ENCODE peak calls at places on chromosomes 5 and 9, in eight cellular contexts. N is K562, R is upper lobe of left lung, E is A549, T is suprapubic skin, A is ovary, M is transverse colon, J is stomach. B is an unnamed sample. For H3K4me1, the result is how much of the 10 kb centered on the place peaks cover.

GRCh38 chr9:131840220-131840619 is 100.3 kb upstream of the RAPGEF1 start:
- DNase-seq in T (no peak), E (no peak), N (peak), M (no peak), A (no peak), J (no peak), R (no peak), B (no peak)

GRCh38 chr5:101393795-101394450 is 490.8 kb upstream of the ST8SIA4 start:
- DNase-seq in M (no peak), R (no peak), J (no peak), E (no peak), N (no peak), A (no peak), T (no peak), B (no peak)

GRCh38 chr5:172415615-172416275 is 38.6 kb downstream of the SH3PXD2B start:
- DNase-seq in N (no peak), T (no peak), A (no peak), R (no peak), E (no peak), M (no peak), J (no peak), B (no peak)

GRCh38 chr9:113361304-113362018 is 12.1 kb downstream of the BSPRY start:
- DNase-seq in N (no peak), M (no peak), R (no peak), A (no peak), E (no peak), T (no peak), J (no peak), B (no peak)

GRCh38 chr5:55711531-55712022 is 547 bp downstream of the SLC38A9 start:
- DNase-seq in J (no peak), T (no peak), N (no peak), E (peak), A (no peak), R (no peak), M (no peak), B (no peak)

GRCh38 chr5:25550793-25551192 is 906.0 kb upstream of the CDH10 start:
- DNase-seq in A (no peak), N (no peak), E (no peak), M (no peak), R (no peak), J (no peak), T (no peak), B (no peak)

GRCh38 chr9:83622814-83623633 is at the start of gene IDNK:
- DNase-seq in M (peak), N (peak), T (peak), J (peak), E (peak), R (peak), A (peak), B (peak)

GRCh38 chr5:58462623-58463230 is 2.8 kb upstream of the PLK2 start:
- DNase-seq in J (peak), E (peak), M (peak), N (peak), T (no peak), R (no peak), A (peak), B (no peak)

GRCh38 chr5:95723632-95724369 is 7.3 kb upstream of the RHOBTB3 start:
- DNase-seq in J (peak), A (peak), M (no peak), E (no peak), R (no peak), T (no peak), N (peak), B (no peak)

GRCh38 chr9:138123086-138123485 is 245.5 kb downstream of the CACNA1B start:
- DNase-seq in M (no peak), R (no peak), N (no peak), T (no peak), E (no peak), J (no peak), A (no peak), B (no peak)

GRCh38 chr9:86700601-86701000 is 246.7 kb downstream of the GAS1 start:
- DNase-seq in J (peak), E (no peak), M (peak), A (peak), R (no peak), N (no peak), T (no peak), B (no peak)

GRCh38 chr5:66281309-66281708 is 137.2 kb downstream of the SREK1 start:
- DNase-seq in R (no peak), E (no peak), N (no peak), M (no peak), T (no peak), A (no peak), J (no peak), B (no peak)

GRCh38 chr9:129962889-129963703 is 79.9 kb downstream of the FNBP1 start:
- DNase-seq in A (peak), J (peak), R (peak), M (peak), E (no peak), T (no peak), N (peak), B (peak)

GRCh38 chr5:33824516-33825195 is 67.1 kb downstream of the ADAMTS12 start:
- DNase-seq in E (no peak), J (no peak), T (no peak), N (no peak), M (peak), R (no peak), A (no peak), B (no peak)

GRCh38 chr5:72557147-72557501 is 49.9 kb upstream of the ZNF366 start:
- DNase-seq in A (no peak), J (no peak), T (no peak), N (no peak), M (no peak), E (no peak), R (no peak), B (no peak)

GRCh38 chr5:147845618-147846017 is 14.1 kb upstream of the SPINK1 start:
- DNase-seq in J (no peak), E (no peak), M (no peak), T (no peak), A (no peak), N (no peak), R (no peak), B (no peak)

GRCh38 chr5:170474489-170475266 is 29.1 kb upstream of the KCNIP1 start:
- DNase-seq in T (no peak), R (no peak), A (no peak), M (no peak), E (no peak), J (no peak), N (no peak), B (no peak)

GRCh38 chr9:5488616-5489015 is 21.7 kb upstream of the PDCD1LG2 start:
- DNase-seq in R (no peak), M (no peak), E (no peak), T (no peak), J (no peak), A (no peak), N (no peak), B (no peak)

GRCh38 chr9:126404459-126404858 is 77.8 kb downstream of the MVB12B start:
- DNase-seq in R (no peak), J (no peak), N (no peak), A (no peak), M (no peak), T (no peak), E (no peak), B (no peak)

GRCh38 chr5:1510631-1511030 is 13.1 kb downstream of the LPCAT1 start:
- DNase-seq in E (no peak), J (no peak), N (no peak), M (peak), A (peak), R (peak), T (no peak), B (peak)

DNA sequence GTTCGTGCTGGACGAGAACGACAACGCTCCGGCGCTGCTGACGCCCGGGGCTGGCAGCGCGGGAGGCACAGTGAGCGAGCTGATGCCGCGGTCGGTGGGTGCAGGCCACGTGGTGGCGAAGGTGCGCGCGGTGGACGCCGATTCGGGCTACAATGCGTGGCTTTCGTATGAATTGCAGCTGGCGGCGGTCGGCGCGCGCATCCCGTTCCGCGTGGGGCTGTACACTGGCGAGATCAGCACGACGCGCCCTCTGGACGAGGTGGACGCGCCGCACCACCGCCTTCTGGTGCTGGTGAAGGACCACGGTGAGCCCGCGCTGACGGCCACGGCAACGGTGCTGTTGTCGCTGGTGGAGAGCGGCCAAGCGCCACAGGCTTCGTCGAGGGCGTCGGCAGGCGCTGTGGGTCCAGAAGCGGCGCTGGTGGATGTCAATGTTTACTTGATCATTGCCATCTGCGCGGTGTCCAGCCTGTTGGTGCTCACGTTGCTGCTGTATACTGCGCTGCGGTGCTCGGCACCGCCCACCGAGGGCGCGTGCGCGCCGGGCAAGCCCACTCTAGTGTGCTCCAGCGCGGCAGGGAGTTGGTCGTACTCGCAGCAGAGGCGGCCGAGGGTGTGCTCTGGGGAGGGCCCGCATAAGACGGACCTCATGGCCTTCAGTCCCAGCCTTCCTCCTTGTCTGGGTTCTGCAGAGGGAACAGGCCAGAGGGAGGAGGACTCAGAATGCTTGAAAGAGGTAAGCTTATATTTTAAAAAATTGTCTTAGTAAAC is 2.2 kb downstream of the PCDHA13 start:
- DNase-seq in J (no peak), R (no peak), M (no peak), N (no peak), A (no peak), E (no peak), T (no peak), B (no peak)
- TF ChIP-seq EP300 in J (no peak), R (no peak), M (no peak), N (no peak), A (no peak), E (no peak), T (no peak), B (no peak)

GRCh38 chr5:138464018-138464387 is 1.3 kb upstream of the EGR1 start:
- DNase-seq in N (peak), A (peak), M (peak), T (peak), J (peak), E (peak), R (peak), B (peak)
- H3K4me1 ChIP-seq in N (half or more), A (under half), M (under half), T (half or more), J (under half), E (under half), R (under half), B (under half)

GRCh38 chr5:126120939-126121338 is 302.3 kb upstream of the GRAMD2B start:
- DNase-seq in T (no peak), E (no peak), J (no peak), R (no peak), M (no peak), A (no peak), N (no peak), B (no peak)

GRCh38 chr5:126126574-126126973 is 296.6 kb upstream of the GRAMD2B start:
- DNase-seq in A (no peak), E (no peak), M (no peak), R (no peak), N (no peak), J (no peak), T (no peak), B (no peak)

GRCh38 chr5:126129431-126129830 is 293.8 kb upstream of the GRAMD2B start:
- DNase-seq in R (no peak), J (no peak), A (no peak), N (no peak), M (no peak), T (no peak), E (no peak), B (no peak)

GRCh38 chr5:126122942-126123341 is 300.3 kb upstream of the GRAMD2B start:
- DNase-seq in R (no peak), J (no peak), A (no peak), E (no peak), N (no peak), M (no peak), T (no peak), B (no peak)

GRCh38 chr5:126124706-126125345 is 298.4 kb upstream of the GRAMD2B start:
- DNase-seq in E (peak), N (no peak), R (no peak), A (no peak), M (no peak), J (no peak), T (no peak), B (no peak)
- TF ChIP-seq EP300 in E (no peak), N (no peak), R (no peak), A (no peak), M (no peak), J (no peak), T (no peak), B (no peak)

DNA sequence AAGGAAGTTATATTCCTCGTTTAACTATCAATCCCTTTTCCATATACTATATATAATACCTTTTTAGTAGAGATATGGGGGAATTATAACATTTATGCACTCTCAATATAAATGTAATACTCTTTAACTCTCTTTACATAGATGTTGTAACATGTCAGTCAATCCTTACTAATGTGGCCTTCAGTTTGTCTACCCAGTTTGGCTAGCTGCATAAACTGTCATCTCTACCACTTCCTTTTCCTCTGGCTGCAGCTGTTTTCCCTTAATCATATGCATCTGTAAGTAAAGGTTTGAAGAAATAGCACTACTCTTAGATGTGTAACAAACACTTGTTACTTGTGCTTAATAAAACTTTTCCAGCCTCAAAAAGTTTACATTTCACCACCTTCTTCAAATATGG is 13.4 kb downstream of the ABHD17B start:
- DNase-seq in A (no peak), M (no peak), T (no peak), J (no peak), R (no peak), E (no peak), N (no peak), B (no peak)
- H3K4me1 ChIP-seq in A (under half), M (under half), T (under half), J (half or more), R (under half), E (under half), N (under half), B (under half)

GRCh38 chr5:137737349-137738256 is 1.7 kb upstream of the KLHL3 start:
- DNase-seq in A (no peak), N (no peak), T (no peak), R (peak), E (no peak), M (peak), J (peak), B (no peak)
- TF ChIP-seq EP300 in A (no peak), N (no peak), T (no peak), R (no peak), E (no peak), M (no peak), J (no peak), B (no peak)

GRCh38 chr9:99121604-99122003 is 16.7 kb downstream of the TGFBR1 start:
- DNase-seq in J (no peak), R (no peak), T (no peak), M (no peak), N (no peak), E (no peak), A (no peak), B (no peak)
- H3K4me1 ChIP-seq in J (half or more), R (half or more), T (under half), M (under half), N (under half), E (under half), A (under half), B (under half)

GRCh38 chr5:122311400-122311887 is 593 bp upstream of the SNCAIP start:
- DNase-seq in T (no peak), A (peak), J (no peak), N (no peak), M (no peak), E (no peak), R (no peak), B (no peak)

GRCh38 chr5:122312670-122312988 is 592 bp downstream of the SNCAIP start:
- DNase-seq in R (no peak), M (no peak), N (no peak), A (peak), T (no peak), E (no peak), J (no peak), B (no peak)

GRCh38 chr5:122313001-122313402 is 965 bp downstream of the SNCAIP start:
- DNase-seq in J (no peak), T (no peak), M (no peak), E (no peak), R (no peak), A (peak), N (no peak), B (no peak)

GRCh38 chr5:122310886-122311285 is 1.2 kb upstream of the SNCAIP start:
- DNase-seq in M (no peak), N (no peak), E (no peak), T (no peak), J (no peak), A (peak), R (no peak), B (no peak)

GRCh38 chr5:122311888-122312669 is at the start of gene SNCAIP:
- DNase-seq in A (peak), J (peak), R (peak), T (no peak), M (peak), N (peak), E (peak), B (peak)
- TF ChIP-seq EP300 in A (no peak), J (no peak), R (no peak), T (no peak), M (no peak), N (no peak), E (no peak), B (no peak)

GRCh38 chr5:97043511-97043910 is 98.9 kb downstream of the LIX1 start:
- DNase-seq in A (no peak), J (no peak), E (no peak), M (no peak), T (no peak), R (no peak), N (no peak), B (no peak)
- H3K4me1 ChIP-seq in A (under half), J (under half), E (under half), M (under half), T (under half), R (under half), N (under half), B (under half)

GRCh38 chr5:83556190-83556589 is 84.6 kb downstream of the VCAN start:
- DNase-seq in M (no peak), A (no peak), R (no peak), T (no peak), N (no peak), E (no peak), J (no peak), B (no peak)
- TF ChIP-seq EP300 in M (no peak), A (no peak), R (no peak), T (no peak), N (no peak), E (no peak), J (no peak), B (no peak)

DNA sequence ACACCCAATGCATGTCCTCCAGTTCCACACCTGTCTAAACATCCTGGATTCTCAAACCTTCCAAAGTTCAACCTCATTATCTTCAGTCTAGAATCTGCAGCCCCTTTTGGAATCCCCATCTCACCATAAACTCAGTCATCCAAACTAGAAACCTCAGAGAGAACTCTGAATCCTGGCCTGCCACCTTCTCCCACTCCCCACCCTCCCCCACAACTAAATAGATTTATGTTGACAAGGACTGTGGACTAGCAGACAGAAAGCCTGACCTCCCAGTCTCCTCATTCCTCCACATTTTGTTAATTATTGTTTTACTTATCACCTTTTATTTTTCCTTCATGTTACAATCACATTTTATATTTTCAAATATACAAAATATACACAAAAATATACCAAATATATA is 76.6 kb downstream of the MEF2C start:
- DNase-seq in M (no peak), R (no peak), E (no peak), N (no peak), T (no peak), J (no peak), A (no peak), B (no peak)
- H3K4me1 ChIP-seq in M (under half), R (under half), E (under half), N (under half), T (under half), J (under half), A (under half), B (under half)

B was measured in sigmoid colon.